ENCODE peak calls at places on chromosomes 7 and 10, in nine cellular contexts. One of them, this sample, is unnamed.

GRCh38 chr7:26843696-26844095 is 20.7 kb downstream of the SKAP2 start:
- DNase-seq in heart right ventricle: no peak
- DNase-seq in tibial nerve: no peak
- DNase-seq in uterus: no peak
- DNase-seq in endodermal cell: no peak
- DNase-seq in fibroblast of mammary gland: peak; percentile 49
- DNase-seq in SK-N-SH: no peak
- DNase-seq in cardiac muscle cell: no peak
- DNase-seq in Caco-2: no peak
- DNase-seq in this sample: peak; percentile 38

GRCh38 chr7:118195837-118196474 is 12.0 kb downstream of the LSM8 start:
- DNase-seq in heart right ventricle: no peak
- DNase-seq in tibial nerve: no peak
- DNase-seq in uterus: peak; percentile 67
- DNase-seq in endodermal cell: peak; percentile 77
- DNase-seq in fibroblast of mammary gland: peak; percentile 75
- DNase-seq in SK-N-SH: peak; percentile 54
- DNase-seq in cardiac muscle cell: peak; percentile 74
- DNase-seq in Caco-2: peak; percentile 73
- DNase-seq in this sample: peak; percentile 73

GRCh38 chr10:122461729-122462532 is 578 bp downstream of the HTRA1 start:
- DNase-seq in heart right ventricle: peak; percentile 36
- DNase-seq in tibial nerve: no peak
- DNase-seq in uterus: no peak
- DNase-seq in endodermal cell: peak; percentile 74
- DNase-seq in fibroblast of mammary gland: no peak
- DNase-seq in SK-N-SH: no peak
- DNase-seq in cardiac muscle cell: no peak
- DNase-seq in Caco-2: peak; percentile 12
- DNase-seq in this sample: peak; percentile 42

GRCh38 chr7:75621124-75621523 is 117.6 kb downstream of the HIP1 start:
- DNase-seq in heart right ventricle: no peak
- DNase-seq in tibial nerve: no peak
- DNase-seq in uterus: no peak
- DNase-seq in endodermal cell: no peak
- DNase-seq in fibroblast of mammary gland: no peak
- DNase-seq in SK-N-SH: no peak
- DNase-seq in cardiac muscle cell: no peak
- DNase-seq in Caco-2: no peak
- DNase-seq in this sample: no peak

GRCh38 chr10:689433-690226 is at the start of gene DIP2C:
- DNase-seq in heart right ventricle: peak; percentile 81
- DNase-seq in tibial nerve: peak; percentile 54
- DNase-seq in uterus: peak; percentile 78
- DNase-seq in endodermal cell: peak; percentile 85
- DNase-seq in fibroblast of mammary gland: peak; percentile 67
- DNase-seq in SK-N-SH: peak; percentile 99
- DNase-seq in cardiac muscle cell: peak; percentile 88
- DNase-seq in Caco-2: peak; percentile 90
- DNase-seq in this sample: no peak

GRCh38 chr7:13910805-13911551 is 78.5 kb downstream of the ETV1 start:
- DNase-seq in heart right ventricle: no peak
- DNase-seq in tibial nerve: no peak
- DNase-seq in uterus: no peak
- DNase-seq in endodermal cell: no peak
- DNase-seq in fibroblast of mammary gland: peak; percentile 14
- DNase-seq in SK-N-SH: no peak
- DNase-seq in cardiac muscle cell: peak; percentile 29
- DNase-seq in Caco-2: no peak
- DNase-seq in this sample: no peak

GRCh38 chr10:113073549-113074189 is 123.6 kb downstream of the TCF7L2 start:
- DNase-seq in heart right ventricle: peak; percentile 54
- DNase-seq in tibial nerve: peak; percentile 44
- DNase-seq in uterus: peak; percentile 87
- DNase-seq in endodermal cell: peak; percentile 87
- DNase-seq in fibroblast of mammary gland: peak; percentile 97
- DNase-seq in SK-N-SH: peak; percentile 23
- DNase-seq in cardiac muscle cell: peak; percentile 97
- DNase-seq in Caco-2: peak; percentile 91
- DNase-seq in this sample: peak; percentile 96

GRCh38 chr7:7795736-7796135 is 77.3 kb upstream of the RPA3 start:
- DNase-seq in heart right ventricle: no peak
- DNase-seq in tibial nerve: no peak
- DNase-seq in uterus: no peak
- DNase-seq in endodermal cell: no peak
- DNase-seq in fibroblast of mammary gland: peak; percentile 87
- DNase-seq in SK-N-SH: no peak
- DNase-seq in cardiac muscle cell: no peak
- DNase-seq in Caco-2: peak; percentile 66
- DNase-seq in this sample: peak; percentile 12

GRCh38 chr10:129365767-129366400 is 101.2 kb upstream of the MGMT start:
- DNase-seq in heart right ventricle: no peak
- DNase-seq in tibial nerve: no peak
- DNase-seq in uterus: no peak
- DNase-seq in endodermal cell: peak; percentile 79
- DNase-seq in fibroblast of mammary gland: no peak
- DNase-seq in SK-N-SH: peak; percentile 48
- DNase-seq in cardiac muscle cell: no peak
- DNase-seq in Caco-2: peak; percentile 9
- DNase-seq in this sample: peak; percentile 17

GRCh38 chr7:138816650-138817049 is 18.7 kb upstream of the ATP6V0A4 start:
- DNase-seq in heart right ventricle: no peak
- DNase-seq in tibial nerve: no peak
- DNase-seq in uterus: no peak
- DNase-seq in endodermal cell: no peak
- DNase-seq in fibroblast of mammary gland: no peak
- DNase-seq in SK-N-SH: no peak
- DNase-seq in cardiac muscle cell: no peak
- DNase-seq in Caco-2: no peak
- DNase-seq in this sample: no peak

GRCh38 chr10:77105756-77106155 is 531.9 kb downstream of the KCNMA1 start:
- DNase-seq in heart right ventricle: no peak
- DNase-seq in tibial nerve: no peak
- DNase-seq in uterus: no peak
- DNase-seq in endodermal cell: no peak
- DNase-seq in fibroblast of mammary gland: peak; percentile 92
- DNase-seq in SK-N-SH: no peak
- DNase-seq in cardiac muscle cell: peak; percentile 46
- DNase-seq in Caco-2: no peak
- DNase-seq in this sample: no peak

GRCh38 chr10:124210263-124210662 is 116.9 kb upstream of the CHST15 start:
- DNase-seq in heart right ventricle: no peak
- DNase-seq in tibial nerve: no peak
- DNase-seq in uterus: no peak
- DNase-seq in endodermal cell: no peak
- DNase-seq in fibroblast of mammary gland: no peak
- DNase-seq in SK-N-SH: no peak
- DNase-seq in cardiac muscle cell: no peak
- DNase-seq in Caco-2: no peak
- DNase-seq in this sample: no peak

GRCh38 chr7:8147004-8147403 is 115.0 kb downstream of the ICA1 start:
- DNase-seq in heart right ventricle: peak; percentile 31
- DNase-seq in tibial nerve: no peak
- DNase-seq in uterus: no peak
- DNase-seq in endodermal cell: peak; percentile 68
- DNase-seq in fibroblast of mammary gland: no peak
- DNase-seq in SK-N-SH: no peak
- DNase-seq in cardiac muscle cell: no peak
- DNase-seq in Caco-2: no peak
- DNase-seq in this sample: no peak

GRCh38 chr7:69622014-69622818 is 23.9 kb downstream of the AUTS2 start:
- DNase-seq in heart right ventricle: no peak
- DNase-seq in tibial nerve: no peak
- DNase-seq in uterus: no peak
- DNase-seq in endodermal cell: no peak
- DNase-seq in fibroblast of mammary gland: no peak
- DNase-seq in SK-N-SH: peak; percentile 63
- DNase-seq in cardiac muscle cell: no peak
- DNase-seq in Caco-2: no peak
- DNase-seq in this sample: no peak
- TF ChIP-seq CTCF in heart right ventricle: no peak
- TF ChIP-seq CTCF in tibial nerve: no peak
- TF ChIP-seq CTCF in uterus: no peak
- TF ChIP-seq CTCF in endodermal cell: no peak
- TF ChIP-seq CTCF in fibroblast of mammary gland: no peak
- TF ChIP-seq CTCF in SK-N-SH: no peak
- TF ChIP-seq CTCF in cardiac muscle cell: no peak
- TF ChIP-seq CTCF in Caco-2: no peak
- TF ChIP-seq CTCF in this sample: no peak

DNA sequence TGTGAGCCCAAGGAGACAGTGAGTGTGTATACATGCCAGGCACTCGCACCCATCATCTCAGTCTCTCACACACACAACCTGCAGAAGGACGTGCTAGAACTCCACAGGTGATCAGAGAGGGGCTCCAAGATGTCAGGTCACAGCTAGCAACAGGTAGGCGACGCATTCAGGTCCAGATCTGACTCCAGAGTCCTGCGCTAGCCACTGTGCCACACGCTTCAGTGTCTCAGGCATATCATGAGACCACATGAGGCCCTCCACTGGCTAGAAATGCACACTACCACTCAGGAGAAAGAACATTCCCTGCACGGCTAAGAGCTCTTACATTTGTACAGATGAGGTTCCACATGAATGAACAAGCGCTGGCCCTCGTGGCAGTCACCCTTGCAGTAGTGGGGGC is 11.5 kb downstream of the AKR1B1 start:
- DNase-seq in heart right ventricle: no peak
- DNase-seq in tibial nerve: no peak
- DNase-seq in uterus: no peak
- DNase-seq in endodermal cell: no peak
- DNase-seq in fibroblast of mammary gland: no peak
- DNase-seq in SK-N-SH: no peak
- DNase-seq in cardiac muscle cell: no peak
- DNase-seq in Caco-2: no peak
- DNase-seq in this sample: no peak
- TF ChIP-seq CTCF in heart right ventricle: no peak
- TF ChIP-seq CTCF in tibial nerve: no peak
- TF ChIP-seq CTCF in uterus: no peak
- TF ChIP-seq CTCF in endodermal cell: no peak
- TF ChIP-seq CTCF in fibroblast of mammary gland: no peak
- TF ChIP-seq CTCF in SK-N-SH: no peak
- TF ChIP-seq CTCF in cardiac muscle cell: no peak
- TF ChIP-seq CTCF in Caco-2: no peak
- TF ChIP-seq CTCF in this sample: no peak

DNA sequence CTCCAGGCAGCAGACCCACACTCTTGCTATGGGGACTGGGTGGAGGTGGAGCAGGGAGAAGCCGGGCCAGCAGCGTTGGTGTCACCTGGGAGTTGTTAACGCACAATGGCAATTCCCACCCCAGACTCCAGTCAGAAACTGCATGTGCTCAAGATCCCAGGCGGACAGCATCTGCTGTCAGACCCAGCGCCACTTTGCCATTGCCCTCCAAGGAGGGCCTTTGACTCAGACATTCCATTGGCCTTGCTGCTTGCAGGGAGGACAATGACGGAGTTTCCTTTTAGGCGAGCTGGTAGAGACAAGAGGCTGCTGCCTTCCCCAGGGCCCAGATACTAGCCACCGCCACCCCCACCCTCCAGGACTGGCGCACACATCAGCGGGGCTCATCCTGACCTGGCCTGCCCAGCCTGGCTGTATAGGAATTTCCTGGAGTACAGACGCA is 34.5 kb downstream of the ZNF775 start:
- DNase-seq in heart right ventricle: no peak
- DNase-seq in tibial nerve: no peak
- DNase-seq in uterus: no peak
- DNase-seq in endodermal cell: no peak
- DNase-seq in fibroblast of mammary gland: no peak
- DNase-seq in SK-N-SH: peak; percentile 20
- DNase-seq in cardiac muscle cell: no peak
- DNase-seq in Caco-2: no peak
- DNase-seq in this sample: no peak
- TF ChIP-seq CTCF in heart right ventricle: no peak
- TF ChIP-seq CTCF in tibial nerve: no peak
- TF ChIP-seq CTCF in uterus: no peak
- TF ChIP-seq CTCF in endodermal cell: no peak
- TF ChIP-seq CTCF in fibroblast of mammary gland: no peak
- TF ChIP-seq CTCF in SK-N-SH: no peak
- TF ChIP-seq CTCF in cardiac muscle cell: no peak
- TF ChIP-seq CTCF in Caco-2: no peak
- TF ChIP-seq CTCF in this sample: no peak

GRCh38 chr10:61271127-61271780 is 181.9 kb downstream of the TMEM26 start:
- DNase-seq in heart right ventricle: no peak
- DNase-seq in tibial nerve: no peak
- DNase-seq in uterus: no peak
- DNase-seq in endodermal cell: no peak
- DNase-seq in fibroblast of mammary gland: peak; percentile 73
- DNase-seq in SK-N-SH: no peak
- DNase-seq in cardiac muscle cell: peak; percentile 62
- DNase-seq in Caco-2: peak; percentile 68
- DNase-seq in this sample: peak; percentile 47
- TF ChIP-seq CTCF in heart right ventricle: no peak
- TF ChIP-seq CTCF in tibial nerve: no peak
- TF ChIP-seq CTCF in uterus: no peak
- TF ChIP-seq CTCF in endodermal cell: peak; percentile 50
- TF ChIP-seq CTCF in fibroblast of mammary gland: peak; percentile 45
- TF ChIP-seq CTCF in SK-N-SH: peak; percentile 30
- TF ChIP-seq CTCF in cardiac muscle cell: peak; percentile 24
- TF ChIP-seq CTCF in Caco-2: peak; percentile 62
- TF ChIP-seq CTCF in this sample: peak; percentile 27

DNA sequence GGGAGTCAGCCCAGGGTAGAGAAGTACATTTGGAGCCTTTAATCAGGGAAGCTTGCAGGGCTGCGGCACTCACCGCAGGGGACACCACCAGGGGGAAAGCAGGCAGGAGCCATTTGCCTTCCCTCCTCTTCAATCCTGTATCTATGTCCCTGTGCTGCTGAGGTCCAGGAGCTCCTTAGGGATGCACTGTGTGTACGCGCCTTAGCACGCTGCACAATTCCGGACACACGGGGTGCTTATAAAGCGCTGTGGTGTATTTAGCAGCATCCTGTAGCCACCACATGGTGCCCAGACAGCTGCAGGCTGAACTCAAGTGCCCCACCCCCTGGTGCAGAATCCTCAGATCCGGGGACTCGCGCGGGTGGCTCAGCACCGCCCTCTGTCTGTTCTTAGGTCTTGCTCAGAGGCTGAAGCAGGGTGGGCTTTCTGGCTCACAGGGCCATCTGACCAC is 421.4 kb downstream of the SDK1 start:
- DNase-seq in heart right ventricle: no peak
- DNase-seq in tibial nerve: no peak
- DNase-seq in uterus: no peak
- DNase-seq in endodermal cell: peak; percentile 93
- DNase-seq in fibroblast of mammary gland: no peak
- DNase-seq in SK-N-SH: peak; percentile 50
- DNase-seq in cardiac muscle cell: peak; percentile 2
- DNase-seq in Caco-2: peak; percentile 35
- DNase-seq in this sample: no peak
- TF ChIP-seq CTCF in heart right ventricle: no peak
- TF ChIP-seq CTCF in tibial nerve: peak; percentile 22
- TF ChIP-seq CTCF in uterus: no peak
- TF ChIP-seq CTCF in endodermal cell: peak; percentile 82
- TF ChIP-seq CTCF in fibroblast of mammary gland: no peak
- TF ChIP-seq CTCF in SK-N-SH: no peak
- TF ChIP-seq CTCF in cardiac muscle cell: peak; percentile 9
- TF ChIP-seq CTCF in Caco-2: no peak
- TF ChIP-seq CTCF in this sample: no peak

GRCh38 chr10:19169684-19170083 is 121.1 kb downstream of the MALRD1 start:
- DNase-seq in heart right ventricle: no peak
- DNase-seq in tibial nerve: no peak
- DNase-seq in uterus: no peak
- DNase-seq in endodermal cell: no peak
- DNase-seq in fibroblast of mammary gland: no peak
- DNase-seq in SK-N-SH: no peak
- DNase-seq in cardiac muscle cell: no peak
- DNase-seq in Caco-2: no peak
- DNase-seq in this sample: peak; percentile 14

GRCh38 chr10:19164461-19164860 is 115.9 kb downstream of the MALRD1 start:
- DNase-seq in heart right ventricle: no peak
- DNase-seq in tibial nerve: no peak
- DNase-seq in uterus: no peak
- DNase-seq in endodermal cell: no peak
- DNase-seq in fibroblast of mammary gland: no peak
- DNase-seq in SK-N-SH: no peak
- DNase-seq in cardiac muscle cell: no peak
- DNase-seq in Caco-2: no peak
- DNase-seq in this sample: no peak

GRCh38 chr10:19168584-19168983 is 120.0 kb downstream of the MALRD1 start:
- DNase-seq in heart right ventricle: no peak
- DNase-seq in tibial nerve: no peak
- DNase-seq in uterus: no peak
- DNase-seq in endodermal cell: peak; percentile 80
- DNase-seq in fibroblast of mammary gland: no peak
- DNase-seq in SK-N-SH: peak; percentile 14
- DNase-seq in cardiac muscle cell: no peak
- DNase-seq in Caco-2: peak; percentile 36
- DNase-seq in this sample: peak; percentile 12
- TF ChIP-seq CTCF in heart right ventricle: peak; percentile 10
- TF ChIP-seq CTCF in tibial nerve: no peak
- TF ChIP-seq CTCF in uterus: no peak
- TF ChIP-seq CTCF in endodermal cell: peak; percentile 81
- TF ChIP-seq CTCF in fibroblast of mammary gland: no peak
- TF ChIP-seq CTCF in SK-N-SH: peak; percentile 31
- TF ChIP-seq CTCF in cardiac muscle cell: no peak
- TF ChIP-seq CTCF in Caco-2: peak; percentile 51
- TF ChIP-seq CTCF in this sample: no peak

This sample was measured in MCF 10A.